ENCODE peak calls at places on chromosomes 7 and 10, in four cellular contexts. T, K, Q and C are unnamed samples.

GRCh38 chr7:51289608-51290370 is 26.8 kb downstream of the COBL start:
- DNase-seq in T (no peak), K (no peak), Q (no peak), C (no peak)

GRCh38 chr7:140008755-140009610 is 53.8 kb downstream of the PARP12 start:
- DNase-seq in T (no peak), K (no peak), Q (no peak), C (no peak)

GRCh38 chr7:127798769-127799372 is 146.9 kb downstream of the SND1 start:
- DNase-seq in T (no peak), K (no peak), Q (no peak), C (no peak)

GRCh38 chr10:7444576-7445226 is 33.9 kb upstream of the SFMBT2 start:
- DNase-seq in T (no peak), K (no peak), Q (no peak), C (no peak)

GRCh38 chr10:31134303-31134928 is 102.8 kb upstream of the ZNF438 start:
- DNase-seq in T (no peak), K (peak), Q (peak), C (peak)

GRCh38 chr7:147547252-147547897 is 1043.2 kb upstream of the C7orf33 start:
- DNase-seq in T (no peak), K (peak), Q (no peak), C (no peak)

GRCh38 chr10:85593226-85593625 is 773.4 kb downstream of the GRID1 start:
- DNase-seq in T (no peak), K (no peak), Q (no peak), C (no peak)

GRCh38 chr10:133465950-133466474 is 12.3 kb downstream of the SCART1 start:
- DNase-seq in T (no peak), K (no peak), Q (no peak), C (no peak)

GRCh38 chr7:95723583-95724180 is 48.7 kb upstream of the DYNC1I1 start:
- DNase-seq in T (no peak), K (peak), Q (peak), C (peak)

GRCh38 chr10:92405006-92405924 is 114.3 kb downstream of the MARCHF5 start:
- DNase-seq in T (no peak), K (no peak), Q (no peak), C (no peak)

GRCh38 chr7:28596245-28596935 is 184.1 kb downstream of the CREB5 start:
- DNase-seq in T (no peak), K (peak), Q (no peak), C (no peak)

GRCh38 chr7:92615861-92616260 is 25.7 kb upstream of the FAM133B start:
- DNase-seq in T (no peak), K (peak), Q (no peak), C (no peak)

GRCh38 chr10:110373059-110373458 is 68.3 kb upstream of the SMNDC1 start:
- DNase-seq in T (no peak), K (peak), Q (no peak), C (no peak)

GRCh38 chr10:86876748-86877147 is 80.7 kb downstream of the MMRN2 start:
- DNase-seq in T (no peak), K (peak), Q (no peak), C (no peak)

GRCh38 chr7:89312561-89312960 is 517.0 kb upstream of the TEX47 start:
- DNase-seq in T (no peak), K (no peak), Q (no peak), C (no peak)

GRCh38 chr10:78443900-78444571 is 410.4 kb downstream of the RPS24 start:
- DNase-seq in T (no peak), K (no peak), Q (no peak), C (no peak)

GRCh38 chr7:138902156-138902555 is 79.0 kb downstream of the KIAA1549 start:
- DNase-seq in T (no peak), K (no peak), Q (no peak), C (no peak)

GRCh38 chr7:106425017-106425719 is 140.4 kb upstream of the NAMPT start:
- DNase-seq in T (peak), K (peak), Q (peak), C (peak)

GRCh38 chr7:137820677-137821420 is 25.9 kb downstream of the DGKI start:
- DNase-seq in T (peak), K (peak), Q (no peak), C (no peak)

GRCh38 chr10:98696516-98696915 is 249.8 kb upstream of the HPS1 start:
- DNase-seq in T (no peak), K (no peak), Q (no peak), C (no peak)

GRCh38 chr7:468681-469590 is 50.7 kb downstream of the PDGFA start:
- DNase-seq in T (no peak), K (no peak), Q (no peak), C (peak)

GRCh38 chr10:119189811-119190282 is 11.2 kb upstream of the PRDX3 start:
- DNase-seq in T (no peak), K (no peak), Q (peak), C (peak)

GRCh38 chr7:72405389-72405788 is 6.7 kb downstream of the CALN1 start:
- DNase-seq in T (no peak), K (peak), Q (no peak), C (no peak)

GRCh38 chr10:130025326-130025725 is 61.3 kb upstream of the EBF3 start:
- DNase-seq in T (no peak), K (no peak), Q (no peak), C (no peak)

GRCh38 chr7:41756783-41757182 is 53.9 kb upstream of the INHBA start:
- DNase-seq in T (no peak), K (no peak), Q (no peak), C (no peak)

GRCh38 chr10:4023997-4024396 is 239.0 kb upstream of the KLF6 start:
- DNase-seq in T (no peak), K (no peak), Q (no peak), C (no peak)

GRCh38 chr10:26556756-26557640 is 118.9 kb downstream of the APBB1IP start:
- DNase-seq in T (peak), K (peak), Q (no peak), C (peak)

GRCh38 chr7:108001759-108002725 is 919 bp downstream of the LAMB1 start:
- DNase-seq in T (no peak), K (no peak), Q (no peak), C (no peak)

GRCh38 chr10:59362184-59362966 is at the start of gene FAM13C:
- DNase-seq in T (no peak), K (peak), Q (peak), C (no peak)

GRCh38 chr10:116809528-116810500 is 39.5 kb upstream of the ENO4 start:
- DNase-seq in T (no peak), K (peak), Q (no peak), C (no peak)

GRCh38 chr10:5198386-5198785 is 1.7 kb downstream of the AKR1C4 start:
- DNase-seq in T (no peak), K (peak), Q (no peak), C (no peak)

GRCh38 chr10:21399392-21400015 is 126.0 kb downstream of the SKIDA1 start:
- DNase-seq in T (peak), K (peak), Q (no peak), C (peak)

GRCh38 chr7:120272261-120272895 is 597 bp upstream of the KCND2 start:
- DNase-seq in T (no peak), K (peak), Q (no peak), C (no peak)

GRCh38 chr7:101125989-101126650 is 784 bp upstream of the SERPINE1 start:
- DNase-seq in T (no peak), K (peak), Q (no peak), C (no peak)

GRCh38 chr7:80749270-80749669 is 110.8 kb downstream of the CD36 start:
- DNase-seq in T (no peak), K (no peak), Q (no peak), C (no peak)

GRCh38 chr10:69407621-69408301 is 9.0 kb downstream of the TACR2 start:
- DNase-seq in T (no peak), K (no peak), Q (no peak), C (no peak)

GRCh38 chr10:82394122-82394521 is 519.1 kb downstream of the NRG3 start:
- DNase-seq in T (no peak), K (no peak), Q (no peak), C (no peak)